ENCODE peak calls at places on chromosomes 11 and 22, in nine cellular contexts. G, V, W, R, M, A, N, S and C are unnamed samples.

GRCh38 chr11:14898286-14899086 is 6.5 kb upstream of the CYP2R1 start:
- DNase-seq in M (no peak), N (no peak), R (no peak), W (no peak), S (no peak), A (no peak), V (no peak), G (no peak), C (no peak)

GRCh38 chr22:45966320-45966891 is 10.6 kb downstream of the WNT7B start:
- DNase-seq in S (no peak), R (peak), G (no peak), N (no peak), W (no peak), V (no peak), A (no peak), M (no peak), C (no peak)

GRCh38 chr22:25364281-25364680 is 144.8 kb downstream of the CRYBB2 start:
- DNase-seq in S (no peak), G (no peak), N (no peak), M (no peak), V (peak), W (no peak), R (no peak), A (no peak), C (no peak)

GRCh38 chr22:28896611-28897010 is 13.2 kb downstream of the ZNRF3 start:
- DNase-seq in S (no peak), N (no peak), G (no peak), M (no peak), V (no peak), R (no peak), A (no peak), W (no peak), C (no peak)

GRCh38 chr11:69918231-69918937 is 99.2 kb upstream of the FGF3 start:
- DNase-seq in S (peak), N (no peak), G (no peak), M (no peak), A (no peak), W (no peak), R (no peak), V (peak), C (no peak)

GRCh38 chr11:26621147-26621546 is 49.1 kb upstream of the MUC15 start:
- DNase-seq in A (no peak), R (no peak), S (no peak), G (no peak), N (peak), M (no peak), V (no peak), W (peak), C (no peak)

GRCh38 chr11:114179234-114179941 is 116.8 kb upstream of the NNMT start:
- DNase-seq in N (no peak), M (no peak), A (no peak), V (no peak), R (no peak), G (no peak), W (no peak), S (no peak), C (no peak)

GRCh38 chr11:81253226-81253625 is 1480.4 kb downstream of the FAM181B start:
- DNase-seq in S (no peak), G (no peak), M (no peak), R (no peak), W (no peak), N (no peak), A (no peak), V (no peak), C (no peak)

GRCh38 chr11:35618497-35619029 is 303 bp downstream of the FJX1 start:
- DNase-seq in G (no peak), M (peak), N (no peak), V (no peak), W (no peak), S (peak), R (no peak), A (no peak), C (no peak)

GRCh38 chr11:116864531-116864930 is 27.1 kb upstream of the APOA1 start:
- DNase-seq in S (no peak), N (no peak), A (no peak), G (no peak), R (no peak), M (no peak), V (no peak), W (no peak), C (no peak)

GRCh38 chr11:91932151-91932821 is 292.3 kb upstream of the FAT3 start:
- DNase-seq in M (no peak), N (no peak), S (no peak), R (no peak), G (no peak), V (no peak), W (peak), A (no peak), C (no peak)